ENCODE peak calls at places on chromosomes 3 and 15, in four cellular contexts. N is ovary, S is H1, X is thoracic aorta. Q is an unnamed sample. For H3K36me3, the result is how much of the 10 kb centered on the place peaks cover.

GRCh38 chr15:25545017-25545416 is 106.2 kb upstream of the UBE3A start:
- DNase-seq in N (no peak), X (no peak), S (no peak), Q (no peak)

GRCh38 chr3:195258449-195259145 is 12.4 kb downstream of the XXYLT1 start:
- DNase-seq in N (no peak), X (no peak), S (no peak), Q (peak)

GRCh38 chr15:62769604-62770003 is 272.9 kb upstream of the TPM1 start:
- DNase-seq in S (no peak), N (no peak), X (no peak), Q (no peak)

GRCh38 chr3:10366681-10367101 is 45.8 kb upstream of the SEC13 start:
- DNase-seq in N (no peak), X (no peak), S (no peak), Q (no peak)

GRCh38 chr15:80556694-80557367 is 138.3 kb upstream of the ABHD17C start:
- DNase-seq in S (no peak), N (no peak), X (no peak), Q (no peak)

GRCh38 chr3:60017631-60018030 is 967.8 kb upstream of the CFAP20DC start:
- DNase-seq in S (no peak), N (no peak), X (no peak), Q (no peak)

GRCh38 chr3:33439421-33440327 is 531 bp downstream of the UBP1 start:
- DNase-seq in N (peak), X (no peak), S (no peak), Q (peak)

GRCh38 chr3:150635526-150635925 is 32.4 kb downstream of the SELENOT start:
- DNase-seq in X (no peak), S (no peak), N (no peak), Q (no peak)

GRCh38 chr3:79564192-79564591 is 203.6 kb downstream of the ROBO1 start:
- DNase-seq in X (no peak), S (no peak), N (no peak), Q (no peak)

GRCh38 chr3:47512416-47513124 is 942 bp downstream of the ELP6 start:
- DNase-seq in N (peak), S (no peak), X (no peak), Q (peak)

GRCh38 chr3:153029350-153029749 is 132.7 kb upstream of the RAP2B start:
- DNase-seq in X (no peak), N (no peak), S (no peak), Q (no peak)

GRCh38 chr15:69380100-69380725 is 33.9 kb upstream of the KIF23 start:
- DNase-seq in X (no peak), S (no peak), N (no peak), Q (no peak)

GRCh38 chr15:29623240-29623639 is 199.0 kb downstream of the TJP1 start:
- DNase-seq in X (no peak), N (no peak), S (no peak), Q (no peak)

GRCh38 chr3:18111702-18112311 is 313.3 kb downstream of the SATB1 start:
- DNase-seq in N (no peak), S (no peak), X (no peak), Q (no peak)

GRCh38 chr15:38503497-38503896 is 49.6 kb downstream of the FAM98B start:
- DNase-seq in X (no peak), N (no peak), S (no peak), Q (no peak)
- H3K36me3 ChIP-seq in X (under half), N (under half), S (under half), Q (under half)

GRCh38 chr3:134367869-134368750 is 6.1 kb downstream of the AMOTL2 start:
- DNase-seq in X (no peak), N (no peak), S (no peak), Q (peak)
- H3K36me3 ChIP-seq in X (half or more), N (under half), S (half or more), Q (half or more)

GRCh38 chr3:63998852-63999754 is 24.2 kb downstream of the PSMD6 start:
- DNase-seq in X (no peak), N (no peak), S (no peak), Q (no peak)
- H3K36me3 ChIP-seq in X (under half), N (under half), S (under half), Q (half or more)

GRCh38 chr3:187725218-187725617 is 20.1 kb downstream of the BCL6 start:
- DNase-seq in N (no peak), X (no peak), S (no peak), Q (no peak)
- H3K36me3 ChIP-seq in N (under half), X (half or more), S (under half), Q (half or more)

DNA sequence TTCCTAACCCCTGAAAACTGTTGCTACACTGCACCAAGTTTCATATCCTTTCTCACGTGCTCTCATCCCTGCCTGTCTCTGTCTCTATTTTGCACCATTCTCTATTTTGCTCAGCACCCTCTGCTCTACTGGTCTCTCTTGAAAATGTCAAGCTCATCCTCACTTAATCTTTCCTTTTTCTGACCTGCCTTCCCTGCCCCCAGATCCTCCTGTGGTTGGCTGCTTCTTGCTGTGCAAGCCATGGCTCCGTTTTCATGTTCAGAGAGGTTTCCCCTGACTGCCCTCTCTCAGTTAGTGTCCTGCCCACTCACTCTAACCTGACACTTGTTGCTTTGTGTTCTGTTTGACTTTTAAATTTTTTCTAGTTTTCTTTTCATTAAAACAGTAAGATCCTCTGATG is 6.0 kb downstream of the CCDC174 start:
- DNase-seq in N (no peak), S (no peak), X (no peak), Q (no peak)
- H3K36me3 ChIP-seq in N (under half), S (half or more), X (half or more), Q (half or more)

GRCh38 chr3:136903899-136904298 is 41.9 kb downstream of the NCK1 start:
- DNase-seq in X (no peak), S (no peak), N (no peak), Q (no peak)

GRCh38 chr3:136901391-136901790 is 39.4 kb downstream of the NCK1 start:
- DNase-seq in X (no peak), S (no peak), N (no peak), Q (no peak)

GRCh38 chr3:136898549-136898948 is 36.5 kb downstream of the NCK1 start:
- DNase-seq in S (no peak), N (no peak), X (no peak), Q (no peak)

GRCh38 chr3:136899622-136900158 is 37.7 kb downstream of the NCK1 start:
- DNase-seq in N (no peak), S (no peak), X (no peak), Q (no peak)

DNA sequence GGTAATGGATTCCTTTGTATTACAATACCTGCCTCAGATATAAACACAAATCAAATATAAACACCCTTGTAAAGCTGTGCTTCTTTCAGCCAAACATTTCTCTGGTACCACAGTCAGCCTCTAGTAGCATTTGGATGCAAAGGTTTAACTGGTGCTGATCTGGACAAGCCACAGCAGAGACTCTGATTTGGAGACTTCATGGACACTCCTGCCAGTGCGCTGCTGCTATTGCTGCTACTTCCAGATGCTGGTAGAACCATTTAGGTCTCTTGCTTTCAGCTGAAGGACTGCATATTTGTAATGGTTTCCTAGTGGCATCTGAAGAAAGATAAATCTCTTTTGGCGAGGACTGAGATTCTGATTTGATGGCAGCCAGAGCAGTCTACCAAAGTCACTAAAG is 36.9 kb downstream of the NCK1 start:
- DNase-seq in X (no peak), N (no peak), S (no peak), Q (no peak)
- H3K36me3 ChIP-seq in X (under half), N (under half), S (under half), Q (under half)

GRCh38 chr15:97600190-97600589 is 360.3 kb upstream of the ARRDC4 start:
- DNase-seq in N (no peak), X (no peak), S (no peak), Q (no peak)
- H3K36me3 ChIP-seq in N (under half), X (under half), S (under half), Q (under half)

DNA sequence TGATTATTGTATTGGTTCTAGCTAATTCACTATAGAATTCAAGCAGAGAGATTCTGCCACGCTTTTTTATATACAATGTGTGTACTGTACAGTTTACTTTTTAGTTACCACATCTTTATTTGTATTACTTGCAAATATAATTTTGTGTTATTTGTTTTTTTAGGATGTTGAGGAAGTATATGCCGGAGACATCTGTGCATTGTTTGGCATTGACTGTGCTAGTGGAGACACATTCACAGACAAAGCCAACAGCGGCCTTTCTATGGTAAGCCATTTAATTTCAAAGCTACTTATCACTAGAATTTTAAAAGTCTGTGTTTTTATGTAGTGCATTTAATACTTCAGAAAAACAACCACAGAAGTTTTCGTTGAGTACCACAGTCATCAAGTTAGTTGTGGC is 11.7 kb downstream of the LXN start:
- DNase-seq in X (no peak), N (no peak), S (no peak), Q (no peak)
- H3K36me3 ChIP-seq in X (under half), N (under half), S (under half), Q (half or more)

DNA sequence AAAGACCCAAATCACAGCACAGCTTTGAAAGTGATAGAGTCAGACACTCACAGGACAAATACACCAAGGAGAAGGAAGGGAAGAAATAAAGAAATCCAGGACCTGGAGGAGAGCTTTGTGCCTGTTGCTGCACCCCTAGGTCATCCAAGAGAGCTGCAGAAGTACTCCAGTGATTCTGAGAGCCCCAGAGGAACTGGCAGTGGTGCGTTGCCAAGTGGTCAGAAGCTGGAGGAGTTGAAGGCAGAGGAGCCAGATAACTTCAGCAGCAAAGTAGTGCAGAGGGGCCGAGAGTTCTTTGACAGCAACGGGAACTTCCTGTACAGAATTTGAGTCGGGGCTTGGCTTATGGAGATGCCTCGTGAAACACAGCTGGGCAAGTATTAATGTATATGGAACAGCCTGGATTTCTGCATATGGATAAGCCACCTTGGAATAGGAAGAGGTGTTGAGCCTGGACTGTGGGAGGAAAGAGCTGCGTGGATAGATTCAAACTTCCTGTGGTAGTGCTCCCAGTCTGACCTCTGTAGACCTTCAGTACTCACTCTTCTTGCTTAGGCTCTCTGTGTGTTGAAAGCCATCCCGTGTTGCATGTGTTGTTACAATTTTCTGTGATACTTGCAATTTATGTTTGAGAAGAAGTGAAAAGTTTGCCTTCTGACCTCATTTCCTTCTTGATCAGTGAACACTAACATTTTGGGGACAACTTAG is 6.1 kb downstream of the NGRN start:
- DNase-seq in N (no peak), S (no peak), X (no peak), Q (no peak)
- H3K36me3 ChIP-seq in N (under half), S (under half), X (under half), Q (half or more)

GRCh38 chr3:98846101-98846500 is 55.4 kb downstream of the DCBLD2 start:
- DNase-seq in X (no peak), S (no peak), N (no peak), Q (no peak)
- H3K36me3 ChIP-seq in X (under half), S (under half), N (under half), Q (under half)

Q was measured in tibial artery.